ENCODE peak calls at places on chromosomes 6 and 20, in six cellular contexts. C is PC-3, B is tibial nerve, Y is stomach, S is choroid plexus epithelial cell, D is tibial artery. G is an unnamed sample.

GRCh38 chr20:23159256-23159922 is 73.3 kb upstream of the CD93 start:
- DNase-seq in B (no peak), Y (peak; percentile 25), D (no peak), C (no peak), S (peak; percentile 43), G (no peak)

GRCh38 chr20:61438285-61438684 is 186.2 kb downstream of the CDH4 start:
- DNase-seq in S (no peak), Y (no peak), B (no peak), D (no peak), C (no peak), G (no peak)

GRCh38 chr6:92479821-92480220 is 939.5 kb downstream of the EPHA7 start:
- DNase-seq in Y (no peak), B (no peak), C (no peak), S (peak; percentile 50), D (no peak), G (no peak)

GRCh38 chr20:5727018-5727515 is 23.1 kb upstream of the SHLD1 start:
- DNase-seq in B (no peak), Y (no peak), D (no peak), C (no peak), S (no peak), G (no peak)

GRCh38 chr6:143449731-143450452 is 603 bp downstream of the ADAT2 start:
- DNase-seq in S (peak; percentile 57), C (peak; percentile 22), Y (no peak), D (no peak), B (peak; percentile 11), G (peak; percentile 23)

GRCh38 chr6:154343473-154344308 is 12.9 kb downstream of the IPCEF1 start:
- DNase-seq in D (no peak), B (no peak), C (peak; percentile 59), S (peak; percentile 69), Y (peak; percentile 81), G (peak; percentile 91)

GRCh38 chr6:101534821-101535220 is 141.3 kb downstream of the GRIK2 start:
- DNase-seq in S (peak; percentile 6), Y (no peak), D (no peak), C (no peak), B (no peak), G (no peak)

GRCh38 chr20:10646886-10647420 is 26.8 kb downstream of the JAG1 start:
- DNase-seq in S (no peak), D (no peak), B (no peak), Y (no peak), C (no peak), G (no peak)

GRCh38 chr20:58004146-58004545 is 224.3 kb downstream of the ANKRD60 start:
- DNase-seq in C (no peak), S (no peak), D (peak; percentile 20), B (no peak), Y (no peak), G (no peak)

GRCh38 chr6:154928325-154928922 is 66.7 kb upstream of the TIAM2 start:
- DNase-seq in C (peak; percentile 76), B (peak; percentile 78), S (peak; percentile 81), D (no peak), Y (peak; percentile 59), G (no peak)

GRCh38 chr6:35706468-35706867 is 17.8 kb upstream of the FKBP5 start:
- DNase-seq in C (no peak), D (no peak), S (peak; percentile 53), Y (no peak), B (no peak), G (no peak)

GRCh38 chr6:160960839-160961238 is 30.7 kb upstream of the MAP3K4 start:
- DNase-seq in Y (no peak), D (no peak), B (no peak), C (no peak), S (no peak), G (no peak)

GRCh38 chr6:157853902-157854481 is 30.9 kb downstream of the SNX9 start:
- DNase-seq in C (no peak), Y (no peak), D (no peak), S (no peak), B (no peak), G (no peak)

GRCh38 chr6:139361211-139361610 is 13.2 kb downstream of the CITED2 start:
- DNase-seq in S (no peak), B (no peak), C (no peak), Y (no peak), D (no peak), G (no peak)

GRCh38 chr20:577167-577791 is 32.8 kb downstream of the TCF15 start:
- DNase-seq in B (no peak), S (no peak), Y (no peak), C (peak; percentile 22), D (no peak), G (no peak)

GRCh38 chr6:17397764-17398194 is 4.4 kb downstream of the CAP2 start:
- DNase-seq in S (peak; percentile 89), B (no peak), Y (no peak), C (peak; percentile 76), D (no peak), G (no peak)

GRCh38 chr6:10891960-10892359 is 5.1 kb downstream of the SYCP2L start:
- DNase-seq in B (no peak), C (no peak), S (no peak), Y (no peak), D (no peak), G (no peak)

GRCh38 chr20:2010533-2010932 is 16.7 kb upstream of the PDYN start:
- DNase-seq in Y (no peak), B (no peak), D (no peak), C (no peak), S (no peak), G (no peak)

GRCh38 chr6:13283340-13283739 is 45.0 kb downstream of the TBC1D7 start:
- DNase-seq in C (no peak), S (no peak), Y (no peak), D (no peak), B (no peak), G (no peak)

GRCh38 chr20:51767018-51767866 is 948 bp downstream of the ATP9A start:
- DNase-seq in D (peak; percentile 82), S (no peak), Y (peak; percentile 92), B (peak; percentile 27), C (peak; percentile 97), G (peak; percentile 95)

GRCh38 chr20:63167918-63168520 is 47.9 kb downstream of the YTHDF1 start:
- DNase-seq in B (no peak), D (no peak), C (no peak), S (no peak), Y (no peak), G (peak; percentile 75)

GRCh38 chr6:103797738-103798137 is 1062.0 kb downstream of the HACE1 start:
- DNase-seq in B (no peak), C (peak; percentile 30), D (no peak), S (peak; percentile 10), Y (no peak), G (no peak)

GRCh38 chr6:51618563-51618962 is 468.9 kb downstream of the PKHD1 start:
- DNase-seq in S (no peak), D (no peak), Y (no peak), C (peak; percentile 46), B (no peak), G (no peak)

GRCh38 chr6:90000864-90001731 is 106.8 kb downstream of the GJA10 start:
- DNase-seq in D (no peak), S (no peak), Y (no peak), C (peak; percentile 50), B (no peak), G (no peak)

GRCh38 chr20:62602550-62602949 is 39.8 kb upstream of the SLCO4A1 start:
- DNase-seq in C (peak; percentile 78), S (no peak), B (no peak), Y (peak; percentile 45), D (no peak), G (peak; percentile 78)

GRCh38 chr20:18213002-18213401 is 75.3 kb upstream of the ZNF133 start:
- DNase-seq in D (no peak), Y (no peak), B (no peak), C (peak; percentile 6), S (no peak), G (no peak)

GRCh38 chr20:39961667-39962066 is 727.4 kb downstream of the MAFB start:
- DNase-seq in S (no peak), D (no peak), Y (no peak), C (no peak), B (no peak), G (no peak)

GRCh38 chr20:39960522-39961420 is 728.3 kb downstream of the MAFB start:
- DNase-seq in C (no peak), S (no peak), B (no peak), Y (no peak), D (no peak), G (no peak)
- TF ChIP-seq CTCF in C (no peak), S (no peak), B (no peak), Y (no peak), D (no peak), G (no peak)

DNA sequence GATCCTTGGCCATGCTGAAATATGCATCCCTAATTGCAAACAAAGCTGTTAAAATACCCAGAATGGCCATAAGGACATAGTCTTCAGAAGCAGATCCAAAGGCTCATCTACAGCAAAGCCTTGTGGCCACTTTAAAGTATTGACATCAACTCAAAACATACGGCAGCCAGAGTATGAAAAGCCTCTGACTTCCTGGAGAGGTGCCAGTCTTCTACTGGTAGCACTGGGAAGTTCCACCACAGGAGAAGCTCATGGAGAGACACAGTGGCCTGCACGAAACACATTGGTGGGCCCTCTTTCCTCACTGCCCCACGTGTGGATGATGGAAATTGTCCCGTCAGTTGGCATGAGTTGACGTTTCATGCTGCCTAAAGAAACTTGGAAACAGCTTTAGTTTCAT is 202.6 kb upstream of the HEY2 start:
- DNase-seq in B (no peak), C (peak; percentile 14), D (peak; percentile 82), S (peak; percentile 48), Y (no peak), G (no peak)
- TF ChIP-seq CTCF in B (no peak), C (no peak), D (peak; percentile 52), S (peak; percentile 21), Y (no peak), G (no peak)

DNA sequence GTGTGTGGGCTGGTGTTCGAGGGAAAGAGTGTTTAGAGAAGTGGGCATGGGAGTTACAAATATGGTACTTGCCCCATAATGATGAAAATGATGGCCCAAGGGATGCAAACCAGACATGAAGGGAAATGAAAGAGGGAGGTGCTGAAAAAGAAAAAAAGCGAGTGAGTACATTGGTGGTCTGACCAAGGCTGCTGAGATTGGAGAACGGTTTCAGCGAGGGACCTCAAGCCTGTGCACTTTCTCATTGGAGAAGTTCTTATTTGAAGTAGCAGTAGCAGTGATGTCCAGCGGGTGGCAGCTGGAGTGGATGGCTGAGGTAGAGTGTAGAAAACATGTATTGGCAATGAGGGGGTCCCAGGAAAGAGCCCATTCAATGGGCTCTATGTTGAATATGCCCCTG is 54.8 kb downstream of the TNFAIP3 start:
- DNase-seq in S (peak; percentile 27), D (no peak), C (no peak), B (no peak), Y (no peak), G (no peak)
- TF ChIP-seq CTCF in S (peak; percentile 45), D (no peak), C (peak; percentile 35), B (no peak), Y (no peak), G (no peak)

GRCh38 chr6:14985366-14985765 is 260.5 kb upstream of the JARID2 start:
- DNase-seq in D (no peak), C (no peak), Y (no peak), S (no peak), B (no peak), G (no peak)

GRCh38 chr6:14984454-14984853 is 261.4 kb upstream of the JARID2 start:
- DNase-seq in S (peak; percentile 13), Y (peak; percentile 28), C (no peak), D (no peak), B (peak; percentile 8), G (no peak)

GRCh38 chr6:14986370-14986769 is 259.5 kb upstream of the JARID2 start:
- DNase-seq in C (no peak), S (no peak), B (no peak), D (no peak), Y (no peak), G (no peak)

GRCh38 chr6:14983599-14984296 is 262.1 kb upstream of the JARID2 start:
- DNase-seq in S (peak; percentile 10), B (no peak), C (peak; percentile 14), Y (no peak), D (no peak), G (no peak)

GRCh38 chr6:14987490-14987889 is 258.4 kb upstream of the JARID2 start:
- DNase-seq in D (no peak), C (no peak), B (no peak), Y (no peak), S (no peak), G (no peak)
- TF ChIP-seq CTCF in D (no peak), C (no peak), B (no peak), Y (no peak), S (no peak), G (no peak)